ENCODE peak calls at places on chromosome 9, in five cellular contexts. One of them, this sample, is unnamed.

GRCh38 chr9:130461218-130461630 is 16.5 kb downstream of the ASS1 start:
- DNase-seq in NT2/D1: no peak
- DNase-seq in HepG2: peak
- DNase-seq in GM12878: no peak
- DNase-seq in HEK293T: peak
- DNase-seq in this sample: peak

GRCh38 chr9:136944094-136944518 is 432 bp downstream of the FBXW5 start:
- DNase-seq in HEK293T: peak
- DNase-seq in NT2/D1: no peak
- DNase-seq in HepG2: no peak
- DNase-seq in GM12878: no peak
- DNase-seq in this sample: no peak

GRCh38 chr9:114324492-114324891 is 1.6 kb downstream of the ORM1 start:
- DNase-seq in HepG2: no peak
- DNase-seq in HEK293T: no peak
- DNase-seq in GM12878: no peak
- DNase-seq in NT2/D1: no peak
- DNase-seq in this sample: no peak

GRCh38 chr9:112059145-112059979 is 115.7 kb downstream of the SUSD1 start:
- DNase-seq in GM12878: no peak
- DNase-seq in NT2/D1: no peak
- DNase-seq in HEK293T: no peak
- DNase-seq in HepG2: peak
- DNase-seq in this sample: no peak

GRCh38 chr9:114905160-114905940 is 25.0 kb downstream of the TNFSF8 start:
- DNase-seq in GM12878: no peak
- DNase-seq in HepG2: no peak
- DNase-seq in NT2/D1: no peak
- DNase-seq in HEK293T: no peak
- DNase-seq in this sample: no peak

GRCh38 chr9:110115341-110115820 is 92.6 kb downstream of the C9orf152 start:
- DNase-seq in GM12878: no peak
- DNase-seq in HepG2: no peak
- DNase-seq in HEK293T: no peak
- DNase-seq in NT2/D1: no peak
- DNase-seq in this sample: no peak

GRCh38 chr9:120402741-120403542 is 177.0 kb downstream of the CDK5RAP2 start:
- DNase-seq in GM12878: no peak
- DNase-seq in HepG2: no peak
- DNase-seq in NT2/D1: no peak
- DNase-seq in HEK293T: no peak
- DNase-seq in this sample: no peak

GRCh38 chr9:136855461-136856077 is 3.4 kb downstream of the MAMDC4 start:
- DNase-seq in GM12878: no peak
- DNase-seq in NT2/D1: no peak
- DNase-seq in HEK293T: no peak
- DNase-seq in HepG2: no peak
- DNase-seq in this sample: peak

GRCh38 chr9:132152231-132152630 is 9.6 kb upstream of the NTNG2 start:
- DNase-seq in GM12878: no peak
- DNase-seq in NT2/D1: no peak
- DNase-seq in HEK293T: no peak
- DNase-seq in HepG2: no peak
- DNase-seq in this sample: no peak

GRCh38 chr9:70910598-70910997 is 210.8 kb downstream of the TRPM3 start:
- DNase-seq in HepG2: no peak
- DNase-seq in GM12878: no peak
- DNase-seq in HEK293T: no peak
- DNase-seq in NT2/D1: no peak
- DNase-seq in this sample: no peak

GRCh38 chr9:29685531-29685930 is 2112.2 kb upstream of the C9orf72 start:
- DNase-seq in HEK293T: no peak
- DNase-seq in GM12878: no peak
- DNase-seq in NT2/D1: no peak
- DNase-seq in HepG2: no peak
- DNase-seq in this sample: no peak

GRCh38 chr9:136220017-136220729 is 15.2 kb upstream of the LHX3 start:
- DNase-seq in GM12878: no peak
- DNase-seq in HEK293T: no peak
- DNase-seq in NT2/D1: no peak
- DNase-seq in HepG2: no peak
- DNase-seq in this sample: no peak

GRCh38 chr9:27193886-27194285 is 84.9 kb downstream of the TEK start:
- DNase-seq in HepG2: no peak
- DNase-seq in HEK293T: no peak
- DNase-seq in NT2/D1: no peak
- DNase-seq in GM12878: no peak
- DNase-seq in this sample: no peak

GRCh38 chr9:137705443-137705863 is 86.6 kb downstream of the EHMT1 start:
- DNase-seq in HEK293T: no peak
- DNase-seq in NT2/D1: no peak
- DNase-seq in GM12878: peak
- DNase-seq in HepG2: no peak
- DNase-seq in this sample: no peak

GRCh38 chr9:108386859-108387384 is 468.9 kb downstream of the ACTL7B start:
- DNase-seq in HepG2: no peak
- DNase-seq in NT2/D1: no peak
- DNase-seq in HEK293T: no peak
- DNase-seq in GM12878: no peak
- DNase-seq in this sample: no peak

GRCh38 chr9:135061441-135061840 is 26.0 kb upstream of the OLFM1 start:
- DNase-seq in GM12878: no peak
- DNase-seq in HEK293T: no peak
- DNase-seq in NT2/D1: no peak
- DNase-seq in HepG2: no peak
- DNase-seq in this sample: no peak

GRCh38 chr9:102072061-102072764 is 333.8 kb upstream of the GRIN3A start:
- DNase-seq in GM12878: no peak
- DNase-seq in HEK293T: no peak
- DNase-seq in NT2/D1: no peak
- DNase-seq in HepG2: no peak
- DNase-seq in this sample: no peak

GRCh38 chr9:90180374-90180773 is 462.2 kb downstream of the DIRAS2 start:
- DNase-seq in HEK293T: no peak
- DNase-seq in GM12878: no peak
- DNase-seq in NT2/D1: no peak
- DNase-seq in HepG2: no peak
- DNase-seq in this sample: no peak

GRCh38 chr9:71819115-71819739 is 50.9 kb upstream of the CEMIP2 start:
- DNase-seq in HEK293T: peak
- DNase-seq in NT2/D1: no peak
- DNase-seq in HepG2: peak
- DNase-seq in GM12878: no peak
- DNase-seq in this sample: no peak

GRCh38 chr9:32292611-32293010 is 91.8 kb upstream of the ACO1 start:
- DNase-seq in HepG2: peak
- DNase-seq in HEK293T: no peak
- DNase-seq in GM12878: no peak
- DNase-seq in NT2/D1: no peak
- DNase-seq in this sample: no peak

GRCh38 chr9:84121991-84122523 is 141.5 kb downstream of the RMI1 start:
- DNase-seq in NT2/D1: no peak
- DNase-seq in GM12878: no peak
- DNase-seq in HEK293T: no peak
- DNase-seq in HepG2: no peak
- DNase-seq in this sample: no peak

GRCh38 chr9:121954477-121955175 is 138.5 kb downstream of the TTLL11 start:
- DNase-seq in HepG2: no peak
- DNase-seq in NT2/D1: no peak
- DNase-seq in HEK293T: no peak
- DNase-seq in GM12878: no peak
- DNase-seq in this sample: no peak

GRCh38 chr9:127397722-127398647 is 1.0 kb downstream of the SLC2A8 start:
- DNase-seq in GM12878: no peak
- DNase-seq in HEK293T: no peak
- DNase-seq in HepG2: peak
- DNase-seq in NT2/D1: no peak
- DNase-seq in this sample: peak

GRCh38 chr9:100027543-100027942 is 71.3 kb downstream of the ERP44 start:
- DNase-seq in HEK293T: no peak
- DNase-seq in HepG2: no peak
- DNase-seq in NT2/D1: no peak
- DNase-seq in GM12878: no peak
- DNase-seq in this sample: no peak
- TF ChIP-seq SUZ12 in HEK293T: no peak
- TF ChIP-seq SUZ12 in HepG2: no peak
- TF ChIP-seq SUZ12 in NT2/D1: no peak
- TF ChIP-seq SUZ12 in GM12878: no peak
- TF ChIP-seq SUZ12 in this sample: no peak

GRCh38 chr9:36828574-36829141 is 205.4 kb downstream of the PAX5 start:
- DNase-seq in GM12878: no peak
- DNase-seq in HEK293T: no peak
- DNase-seq in NT2/D1: no peak
- DNase-seq in HepG2: no peak
- DNase-seq in this sample: no peak
- TF ChIP-seq SUZ12 in GM12878: no peak
- TF ChIP-seq SUZ12 in HEK293T: no peak
- TF ChIP-seq SUZ12 in NT2/D1: no peak
- TF ChIP-seq SUZ12 in HepG2: no peak
- TF ChIP-seq SUZ12 in this sample: no peak

DNA sequence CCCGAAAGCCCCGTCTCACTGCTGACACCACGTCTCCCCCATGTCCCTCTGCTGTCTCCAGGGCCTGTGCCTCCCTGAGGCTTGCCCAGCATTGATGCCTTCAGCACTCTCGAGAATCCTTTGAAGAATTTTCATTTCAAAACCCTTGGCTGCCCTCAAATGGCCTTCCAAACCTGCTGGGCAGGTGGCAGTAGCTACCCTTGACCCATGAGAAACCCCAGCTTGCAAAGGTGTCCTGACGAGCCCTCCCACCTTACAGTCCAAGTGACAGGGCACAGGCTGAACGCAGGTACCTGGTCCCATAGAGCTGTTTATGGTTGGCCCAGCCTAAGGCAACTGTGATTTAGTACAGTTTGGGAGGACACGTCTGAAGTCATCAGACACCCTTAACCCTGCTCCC is 97.2 kb upstream of the SPIN1 start:
- DNase-seq in HepG2: no peak
- DNase-seq in NT2/D1: no peak
- DNase-seq in GM12878: no peak
- DNase-seq in HEK293T: no peak
- DNase-seq in this sample: no peak
- TF ChIP-seq SUZ12 in HepG2: no peak
- TF ChIP-seq SUZ12 in NT2/D1: no peak
- TF ChIP-seq SUZ12 in GM12878: no peak
- TF ChIP-seq SUZ12 in HEK293T: no peak
- TF ChIP-seq SUZ12 in this sample: no peak

DNA sequence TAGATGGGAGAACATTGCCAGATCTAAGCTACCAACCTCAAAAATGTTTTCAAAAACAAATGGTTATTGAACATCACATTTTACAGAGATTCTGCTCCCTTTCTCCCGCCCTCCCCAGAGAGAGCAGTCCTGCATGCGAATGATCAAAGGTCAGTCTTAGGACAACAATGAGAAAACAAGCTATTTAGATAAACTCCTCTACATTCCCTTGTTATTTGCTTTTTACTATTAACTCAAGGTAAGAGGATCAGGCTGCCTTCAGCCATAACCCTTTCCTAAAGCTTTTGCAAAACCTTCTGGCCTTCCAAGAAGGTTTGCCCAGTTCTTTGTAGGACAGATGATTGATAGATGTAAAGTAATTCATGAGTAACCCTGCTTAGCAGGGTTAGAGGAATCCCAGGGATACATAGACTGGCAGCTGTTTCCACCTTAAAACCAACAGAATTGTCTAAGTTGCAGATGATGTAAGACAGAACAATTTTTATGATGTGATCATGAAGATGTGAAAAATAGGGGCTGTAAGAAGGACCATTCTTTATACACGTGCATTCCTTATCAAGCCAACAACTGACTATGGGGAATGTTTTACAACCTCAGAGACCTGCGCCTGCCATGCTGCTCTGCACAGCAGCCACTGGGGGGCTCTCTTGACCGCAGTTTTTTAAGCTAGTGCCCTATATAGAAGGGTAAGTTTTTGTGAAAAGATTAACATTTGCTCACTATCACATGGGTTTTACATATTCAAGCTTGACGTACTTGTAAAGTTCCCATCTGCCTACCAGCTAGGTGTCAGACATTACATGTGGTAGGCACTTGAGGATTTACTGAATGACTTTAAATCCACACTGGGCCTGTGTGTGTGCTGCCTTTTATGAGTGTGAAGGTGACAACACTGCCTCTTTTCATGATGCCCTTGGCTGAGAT is 2.3 kb upstream of the ZNF782 start:
- DNase-seq in HepG2: peak
- DNase-seq in GM12878: peak
- DNase-seq in HEK293T: peak
- DNase-seq in NT2/D1: peak
- DNase-seq in this sample: no peak
- TF ChIP-seq SUZ12 in HepG2: no peak
- TF ChIP-seq SUZ12 in GM12878: no peak
- TF ChIP-seq SUZ12 in HEK293T: no peak
- TF ChIP-seq SUZ12 in NT2/D1: no peak
- TF ChIP-seq SUZ12 in this sample: no peak

DNA sequence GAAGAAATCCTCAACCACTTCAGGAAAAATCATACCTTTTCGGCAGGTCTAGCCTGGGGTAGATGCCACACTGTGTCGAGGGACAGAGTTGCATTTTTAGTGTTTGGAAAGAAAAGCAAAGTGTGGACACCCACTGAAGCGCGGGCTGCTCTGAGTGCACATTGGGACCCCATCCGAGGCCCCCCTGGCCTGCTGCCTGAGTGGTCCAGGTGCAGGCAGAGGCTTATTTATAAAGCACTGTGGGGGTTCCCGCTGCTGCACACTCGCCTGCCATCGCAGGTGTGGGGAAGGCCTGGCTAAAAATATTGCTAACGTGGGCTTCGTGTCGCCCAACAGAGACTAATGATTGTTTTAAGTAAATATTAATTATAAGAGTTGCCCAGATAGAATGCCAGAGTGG is 119.4 kb downstream of the CRB2 start:
- DNase-seq in GM12878: no peak
- DNase-seq in HEK293T: no peak
- DNase-seq in HepG2: no peak
- DNase-seq in NT2/D1: no peak
- DNase-seq in this sample: no peak
- TF ChIP-seq SUZ12 in GM12878: no peak
- TF ChIP-seq SUZ12 in HEK293T: no peak
- TF ChIP-seq SUZ12 in HepG2: no peak
- TF ChIP-seq SUZ12 in NT2/D1: no peak
- TF ChIP-seq SUZ12 in this sample: no peak

DNA sequence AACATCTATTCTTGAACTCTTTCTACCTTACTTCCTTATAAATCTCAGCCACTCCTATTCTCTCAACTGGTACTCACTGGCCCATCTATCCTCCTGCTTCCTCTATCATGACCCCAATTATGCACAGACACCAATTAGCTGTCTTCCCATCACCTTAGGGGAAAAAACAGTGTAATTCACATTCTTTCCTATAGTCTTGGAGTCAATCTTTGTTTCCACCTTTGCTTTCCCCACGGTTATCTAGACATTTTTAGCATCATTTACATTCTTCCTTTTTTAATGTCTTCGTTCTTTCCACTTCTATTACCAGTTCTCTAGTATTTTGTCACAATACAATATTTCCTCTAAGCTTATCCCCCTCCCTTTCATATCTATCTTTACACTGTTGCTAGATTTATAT is 449.4 kb downstream of the TMEM38B start:
- DNase-seq in GM12878: no peak
- DNase-seq in HEK293T: no peak
- DNase-seq in HepG2: no peak
- DNase-seq in NT2/D1: no peak
- DNase-seq in this sample: no peak
- TF ChIP-seq SUZ12 in GM12878: no peak
- TF ChIP-seq SUZ12 in HEK293T: no peak
- TF ChIP-seq SUZ12 in HepG2: no peak
- TF ChIP-seq SUZ12 in NT2/D1: no peak
- TF ChIP-seq SUZ12 in this sample: no peak